ENCODE peak calls at places on chromosomes 4 and X, in four cellular contexts. B is ovary, W is transverse colon, V is A549. A is an unnamed sample. For H3K4me1, the result is how much of the 10 kb centered on the place peaks cover.

GRCh38 chr4:141643557-141643956 is 7.2 kb downstream of the IL15 start:
- DNase-seq in B (no peak), W (no peak), V (peak), A (no peak)

GRCh38 chr4:172287112-172287511 is 473.9 kb downstream of the GALNTL6 start:
- DNase-seq in B (no peak), W (no peak), V (no peak), A (no peak)

GRCh38 chr4:75289843-75290616 is 224.2 kb downstream of the RCHY1 start:
- DNase-seq in B (no peak), W (peak), V (peak), A (no peak)

GRCh38 chr4:152206185-152206584 is 329.7 kb downstream of the FBXW7 start:
- DNase-seq in B (no peak), W (no peak), V (no peak), A (no peak)

GRCh38 chrX:45196701-45197100 is 4.0 kb downstream of the DIPK2B start:
- DNase-seq in B (no peak), W (no peak), V (no peak), A (no peak)

GRCh38 chr4:110636677-110637407 is 14.0 kb upstream of the PITX2 start:
- DNase-seq in B (no peak), W (peak), V (peak), A (peak)

GRCh38 chr4:94457692-94458106 is 6.0 kb downstream of the PDLIM5 start:
- DNase-seq in B (no peak), W (no peak), V (no peak), A (no peak)

GRCh38 chr4:161577604-161578301 is 586.0 kb downstream of the FSTL5 start:
- DNase-seq in B (no peak), W (no peak), V (no peak), A (no peak)

GRCh38 chrX:104877504-104877903 is 311.5 kb downstream of the IL1RAPL2 start:
- DNase-seq in B (no peak), W (no peak), V (no peak), A (no peak)

GRCh38 chr4:113831469-113831868 is 69.9 kb upstream of the CAMK2D start:
- DNase-seq in B (no peak), W (no peak), V (no peak), A (no peak)

GRCh38 chr4:168876106-168876505 is 133.9 kb downstream of the CBR4 start:
- DNase-seq in B (no peak), W (no peak), V (no peak), A (no peak)

GRCh38 chrX:150936556-150936955 is 38.1 kb upstream of the CD99L2 start:
- DNase-seq in B (no peak), W (no peak), V (no peak), A (no peak)

GRCh38 chrX:2962346-2962745 is 33.2 kb upstream of the ARSD start:
- DNase-seq in B (no peak), W (peak), V (no peak), A (no peak)

GRCh38 chrX:148929686-148930085 is 429.3 kb downstream of the AFF2 start:
- DNase-seq in B (no peak), W (no peak), V (no peak), A (no peak)

GRCh38 chr4:152684587-152684986 is 4.8 kb upstream of the TMEM154 start:
- DNase-seq in B (no peak), W (no peak), V (no peak), A (no peak)

GRCh38 chr4:678331-678734 is 4.0 kb downstream of the MYL5 start:
- DNase-seq in B (no peak), W (no peak), V (no peak), A (no peak)
- TF ChIP-seq CTCF in B (no peak), W (no peak), V (no peak), A (no peak)

DNA sequence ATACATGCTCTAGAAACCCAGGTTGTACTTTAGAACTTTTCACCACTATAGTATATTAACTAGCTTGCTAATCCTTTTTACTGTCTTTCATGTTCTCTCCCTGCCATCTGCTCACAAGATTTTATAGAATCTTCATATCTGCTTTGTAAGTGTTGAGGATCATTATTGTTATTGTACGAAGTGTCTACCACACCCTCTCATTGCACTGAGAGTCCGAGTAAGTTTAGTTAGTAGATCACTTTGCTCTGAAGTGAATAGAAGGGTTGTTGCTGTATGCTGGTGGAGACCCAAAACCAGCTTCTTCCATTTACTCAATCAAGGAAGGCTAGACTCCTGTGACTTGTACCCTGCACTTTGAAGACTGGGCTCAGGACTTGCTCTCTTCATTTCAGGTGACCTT is 17.1 kb downstream of the GAB1 start:
- DNase-seq in B (no peak), W (no peak), V (no peak), A (no peak)
- H3K4me1 ChIP-seq in B (under half), W (half or more), V (under half), A (half or more)

GRCh38 chrX:109873983-109874382 is 128.9 kb upstream of the TMEM164 start:
- DNase-seq in B (no peak), W (no peak), V (no peak), A (no peak)
- TF ChIP-seq CTCF in B (no peak), W (no peak), V (no peak), A (no peak)

GRCh38 chr4:88283661-88284377 is 542 bp downstream of the PPM1K start:
- DNase-seq in B (peak), W (peak), V (peak), A (peak)

GRCh38 chr4:88280228-88280795 is 4.0 kb downstream of the PPM1K start:
- DNase-seq in B (no peak), W (no peak), V (no peak), A (no peak)

GRCh38 chr4:88286897-88287296 is 2.5 kb upstream of the PPM1K start:
- DNase-seq in B (no peak), W (no peak), V (no peak), A (no peak)

GRCh38 chr4:88285235-88285505 is 809 bp upstream of the PPM1K start:
- DNase-seq in B (no peak), W (no peak), V (no peak), A (no peak)

GRCh38 chr4:88284378-88285234 is at the start of gene PPM1K:
- DNase-seq in B (peak), W (peak), V (peak), A (peak)
- H3K4me1 ChIP-seq in B (under half), W (under half), V (under half), A (under half)

DNA sequence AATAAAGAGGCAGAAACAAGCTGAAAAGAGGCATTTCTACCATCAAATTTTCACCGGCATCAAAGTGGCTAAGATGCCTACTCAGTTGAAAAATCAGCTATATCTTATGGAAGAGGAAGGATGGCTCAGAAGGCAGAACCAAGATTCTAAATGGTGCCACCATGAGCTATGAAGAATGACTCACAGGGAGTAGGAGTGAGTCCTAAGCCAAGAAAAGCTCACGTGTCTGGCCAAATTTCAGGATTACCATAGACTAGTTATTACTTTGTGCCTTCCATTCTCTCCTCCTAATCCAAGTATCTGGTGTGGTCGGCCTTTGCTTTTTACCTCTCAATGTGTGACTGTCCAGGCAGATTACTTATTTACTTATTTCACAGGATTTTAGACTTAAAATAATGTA is 54.8 kb downstream of the BMP3 start:
- DNase-seq in B (no peak), W (no peak), V (no peak), A (no peak)
- TF ChIP-seq CTCF in B (no peak), W (no peak), V (no peak), A (no peak)

GRCh38 chr4:1038948-1039492 is 27.6 kb downstream of the FGFRL1 start:
- DNase-seq in B (no peak), W (no peak), V (no peak), A (no peak)

GRCh38 chr4:1036976-1037810 is 25.8 kb downstream of the FGFRL1 start:
- DNase-seq in B (no peak), W (no peak), V (no peak), A (no peak)

GRCh38 chr4:1035510-1035909 is 24.1 kb downstream of the FGFRL1 start:
- DNase-seq in B (no peak), W (peak), V (no peak), A (no peak)

GRCh38 chr4:1033840-1034551 is 22.6 kb downstream of the FGFRL1 start:
- DNase-seq in B (peak), W (no peak), V (no peak), A (no peak)

GRCh38 chr4:1036095-1036494 is 24.7 kb downstream of the FGFRL1 start:
- DNase-seq in B (no peak), W (no peak), V (no peak), A (no peak)
- H3K4me1 ChIP-seq in B (under half), W (under half), V (under half), A (under half)

GRCh38 chr4:54967289-54967688 is 158.1 kb downstream of the KDR start:
- DNase-seq in B (no peak), W (no peak), V (no peak), A (no peak)

GRCh38 chr4:54976682-54977081 is 148.7 kb downstream of the KDR start:
- DNase-seq in B (no peak), W (no peak), V (no peak), A (peak)

DNA sequence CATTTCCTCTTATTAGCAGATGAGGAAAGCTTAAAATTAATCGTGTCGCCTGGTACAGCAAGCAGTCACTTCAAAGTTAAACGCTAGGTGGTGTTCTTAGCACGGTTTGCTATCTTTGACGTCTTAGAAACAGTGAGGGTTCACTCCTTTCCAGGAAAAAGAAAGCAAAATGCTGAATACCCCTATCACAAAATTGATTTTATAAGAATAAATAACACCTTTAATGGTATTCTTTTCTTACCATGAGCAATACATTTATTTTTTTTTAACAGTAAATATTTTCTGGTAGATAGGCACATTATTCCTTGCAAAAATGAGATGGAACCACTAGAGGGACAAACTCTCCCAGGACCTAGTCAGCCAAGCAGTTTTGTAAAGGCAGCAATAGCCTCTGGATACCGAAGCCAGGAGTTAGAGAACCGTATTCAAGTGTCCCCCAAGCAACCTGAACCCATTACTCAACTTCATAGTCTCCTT is 153.9 kb downstream of the KDR start:
- DNase-seq in B (no peak), W (no peak), V (peak), A (peak)
- TF ChIP-seq CTCF in B (peak), W (peak), V (peak), A (peak)

DNA sequence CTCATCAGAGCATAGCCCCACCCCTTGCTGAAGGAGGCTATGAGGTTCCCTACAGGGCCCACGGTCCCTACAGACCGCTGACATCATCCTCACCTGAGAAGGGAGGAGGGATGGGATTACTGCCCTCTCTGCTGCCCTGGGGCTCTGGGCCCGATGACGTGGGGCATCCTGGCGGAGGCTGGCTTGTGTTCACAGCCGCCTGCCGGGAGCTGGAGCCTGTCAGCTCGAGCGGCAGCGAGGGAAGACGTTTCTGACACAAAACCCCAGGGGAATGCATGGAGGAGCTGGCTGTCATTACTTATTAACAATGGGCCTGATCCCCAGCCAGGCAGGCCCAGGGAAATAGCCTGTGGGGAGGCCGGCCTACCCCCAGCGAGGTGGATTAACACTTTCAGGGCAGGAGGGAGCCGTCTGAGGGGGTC is 106.6 kb upstream of the ATP6AP2 start:
- DNase-seq in B (no peak), W (no peak), V (peak), A (peak)
- H3K4me1 ChIP-seq in B (under half), W (under half), V (under half), A (under half)

GRCh38 chr4:15681372-15682339 is at the start of gene FAM200B:
- DNase-seq in B (peak), W (peak), V (peak), A (peak)
- TF ChIP-seq CTCF in B (peak), W (no peak), V (no peak), A (no peak)

DNA sequence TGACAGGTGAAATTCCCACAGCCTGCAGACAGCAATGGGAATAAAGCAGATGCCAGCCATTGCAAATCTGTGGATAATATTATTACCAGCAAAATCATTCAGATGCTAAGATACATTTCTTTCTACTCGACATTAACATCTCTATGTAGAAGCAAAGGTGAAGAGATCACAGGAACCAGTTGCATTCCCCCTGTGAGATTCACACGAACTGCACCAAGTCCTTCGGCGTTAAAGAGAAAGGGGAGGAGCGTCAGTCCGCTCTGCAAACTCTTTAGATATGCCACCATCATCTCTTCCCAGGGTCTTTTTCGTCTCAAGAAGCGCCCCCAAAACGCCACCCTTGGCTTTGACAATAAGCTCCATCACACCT is 1.9 kb downstream of the NEUROG2 start:
- DNase-seq in B (no peak), W (no peak), V (no peak), A (no peak)
- H3K4me1 ChIP-seq in B (under half), W (half or more), V (under half), A (under half)